ENCODE peak calls at places on chromosomes 11 and 22, in ten cellular contexts. One of them, this sample, is unnamed.

GRCh38 chr22:25125693-25126357 is 73.8 kb upstream of the CRYBB3 start:
- DNase-seq in brain microvascular endothelial cell: no peak
- DNase-seq in fibroblast of lung: no peak
- DNase-seq in ureter: no peak
- DNase-seq in colonic mucosa: no peak
- DNase-seq in neural crest cell: no peak
- DNase-seq in kidney epithelial cell: no peak
- DNase-seq in RCC 7860: no peak
- DNase-seq in T-helper 1 cell: no peak
- DNase-seq in activated T-cell treated with anti-CD3 and anti-CD28 coated beads for 48 hours: no peak
- DNase-seq in this sample: no peak

GRCh38 chr11:134498326-134499139 is 86.5 kb upstream of the B3GAT1 start:
- DNase-seq in brain microvascular endothelial cell: no peak
- DNase-seq in fibroblast of lung: no peak
- DNase-seq in ureter: peak; percentile 42
- DNase-seq in colonic mucosa: no peak
- DNase-seq in neural crest cell: no peak
- DNase-seq in kidney epithelial cell: no peak
- DNase-seq in RCC 7860: no peak
- DNase-seq in T-helper 1 cell: no peak
- DNase-seq in activated T-cell treated with anti-CD3 and anti-CD28 coated beads for 48 hours: no peak
- DNase-seq in this sample: no peak

GRCh38 chr11:29564501-29564900 is 452.3 kb downstream of the KCNA4 start:
- DNase-seq in brain microvascular endothelial cell: no peak
- DNase-seq in fibroblast of lung: no peak
- DNase-seq in ureter: no peak
- DNase-seq in colonic mucosa: no peak
- DNase-seq in neural crest cell: no peak
- DNase-seq in kidney epithelial cell: no peak
- DNase-seq in RCC 7860: no peak
- DNase-seq in T-helper 1 cell: no peak
- DNase-seq in activated T-cell treated with anti-CD3 and anti-CD28 coated beads for 48 hours: no peak
- DNase-seq in this sample: no peak

GRCh38 chr11:126790550-126790981 is 210.0 kb downstream of the KIRREL3 start:
- DNase-seq in brain microvascular endothelial cell: peak; percentile 64
- DNase-seq in fibroblast of lung: peak; percentile 98
- DNase-seq in ureter: no peak
- DNase-seq in colonic mucosa: no peak
- DNase-seq in neural crest cell: no peak
- DNase-seq in kidney epithelial cell: peak; percentile 88
- DNase-seq in RCC 7860: peak; percentile 72
- DNase-seq in T-helper 1 cell: no peak
- DNase-seq in activated T-cell treated with anti-CD3 and anti-CD28 coated beads for 48 hours: no peak
- DNase-seq in this sample: no peak

GRCh38 chr11:6646631-6647281 is 8.9 kb downstream of the DCHS1 start:
- DNase-seq in brain microvascular endothelial cell: no peak
- DNase-seq in fibroblast of lung: no peak
- DNase-seq in ureter: no peak
- DNase-seq in colonic mucosa: peak; percentile 40
- DNase-seq in neural crest cell: no peak
- DNase-seq in kidney epithelial cell: no peak
- DNase-seq in RCC 7860: no peak
- DNase-seq in T-helper 1 cell: no peak
- DNase-seq in activated T-cell treated with anti-CD3 and anti-CD28 coated beads for 48 hours: no peak
- DNase-seq in this sample: no peak

GRCh38 chr22:32329202-32329645 is 28.4 kb upstream of the RFPL3 start:
- DNase-seq in brain microvascular endothelial cell: no peak
- DNase-seq in fibroblast of lung: no peak
- DNase-seq in ureter: peak; percentile 1
- DNase-seq in colonic mucosa: no peak
- DNase-seq in neural crest cell: no peak
- DNase-seq in kidney epithelial cell: no peak
- DNase-seq in RCC 7860: no peak
- DNase-seq in T-helper 1 cell: no peak
- DNase-seq in activated T-cell treated with anti-CD3 and anti-CD28 coated beads for 48 hours: no peak
- DNase-seq in this sample: no peak

GRCh38 chr11:86660011-86660595 is 12.3 kb downstream of the ME3 start:
- DNase-seq in brain microvascular endothelial cell: peak; percentile 61
- DNase-seq in fibroblast of lung: peak; percentile 84
- DNase-seq in ureter: no peak
- DNase-seq in colonic mucosa: no peak
- DNase-seq in neural crest cell: no peak
- DNase-seq in kidney epithelial cell: no peak
- DNase-seq in RCC 7860: no peak
- DNase-seq in T-helper 1 cell: no peak
- DNase-seq in activated T-cell treated with anti-CD3 and anti-CD28 coated beads for 48 hours: no peak
- DNase-seq in this sample: no peak

GRCh38 chr11:111531687-111532364 is 8.7 kb upstream of the LAYN start:
- DNase-seq in brain microvascular endothelial cell: peak; percentile 92
- DNase-seq in fibroblast of lung: peak; percentile 94
- DNase-seq in ureter: no peak
- DNase-seq in colonic mucosa: no peak
- DNase-seq in neural crest cell: no peak
- DNase-seq in kidney epithelial cell: peak; percentile 72
- DNase-seq in RCC 7860: peak; percentile 89
- DNase-seq in T-helper 1 cell: no peak
- DNase-seq in activated T-cell treated with anti-CD3 and anti-CD28 coated beads for 48 hours: peak; percentile 60
- DNase-seq in this sample: peak; percentile 81

GRCh38 chr11:3803726-3804510 is 4.4 kb upstream of the PGAP2 start:
- DNase-seq in brain microvascular endothelial cell: no peak
- DNase-seq in fibroblast of lung: peak; percentile 65
- DNase-seq in ureter: no peak
- DNase-seq in colonic mucosa: no peak
- DNase-seq in neural crest cell: no peak
- DNase-seq in kidney epithelial cell: peak; percentile 64
- DNase-seq in RCC 7860: peak; percentile 89
- DNase-seq in T-helper 1 cell: no peak
- DNase-seq in activated T-cell treated with anti-CD3 and anti-CD28 coated beads for 48 hours: no peak
- DNase-seq in this sample: no peak

GRCh38 chr11:17385926-17386325 is 2.5 kb downstream of the KCNJ11 start:
- DNase-seq in brain microvascular endothelial cell: no peak
- DNase-seq in fibroblast of lung: no peak
- DNase-seq in ureter: no peak
- DNase-seq in colonic mucosa: no peak
- DNase-seq in neural crest cell: no peak
- DNase-seq in kidney epithelial cell: no peak
- DNase-seq in RCC 7860: no peak
- DNase-seq in T-helper 1 cell: no peak
- DNase-seq in activated T-cell treated with anti-CD3 and anti-CD28 coated beads for 48 hours: no peak
- DNase-seq in this sample: no peak

GRCh38 chr22:39534591-39535301 is 2.2 kb upstream of the RPS19BP1 start:
- DNase-seq in brain microvascular endothelial cell: peak; percentile 54
- DNase-seq in fibroblast of lung: peak; percentile 49
- DNase-seq in ureter: peak; percentile 83
- DNase-seq in colonic mucosa: peak; percentile 91
- DNase-seq in neural crest cell: peak; percentile 99
- DNase-seq in kidney epithelial cell: no peak
- DNase-seq in RCC 7860: peak; percentile 62
- DNase-seq in T-helper 1 cell: peak; percentile 72
- DNase-seq in activated T-cell treated with anti-CD3 and anti-CD28 coated beads for 48 hours: peak; percentile 82
- DNase-seq in this sample: no peak

GRCh38 chr22:50684986-50685385 is 12.4 kb downstream of the SHANK3 start:
- DNase-seq in brain microvascular endothelial cell: peak; percentile 38
- DNase-seq in fibroblast of lung: peak; percentile 39
- DNase-seq in ureter: no peak
- DNase-seq in colonic mucosa: no peak
- DNase-seq in neural crest cell: no peak
- DNase-seq in kidney epithelial cell: no peak
- DNase-seq in RCC 7860: no peak
- DNase-seq in T-helper 1 cell: no peak
- DNase-seq in activated T-cell treated with anti-CD3 and anti-CD28 coated beads for 48 hours: no peak
- DNase-seq in this sample: no peak